ENCODE peak calls at places on chromosomes 2 and 18, in seven cellular contexts. One of them, this sample, is unnamed.

GRCh38 chr2:69770193-69770702 is 28.3 kb downstream of the ANXA4 start:
- DNase-seq in CD8-positive, alpha-beta T cell: peak
- DNase-seq in fibroblast of lung: peak
- DNase-seq in mammary epithelial cell: peak
- DNase-seq in sigmoid colon: no peak
- DNase-seq in heart left ventricle: no peak
- DNase-seq in body of pancreas: no peak
- DNase-seq in this sample: no peak

GRCh38 chr2:231713738-231714638 is 5.7 kb downstream of the PTMA start:
- DNase-seq in CD8-positive, alpha-beta T cell: peak
- DNase-seq in fibroblast of lung: peak
- DNase-seq in mammary epithelial cell: peak
- DNase-seq in sigmoid colon: peak
- DNase-seq in heart left ventricle: peak
- DNase-seq in body of pancreas: peak
- DNase-seq in this sample: peak

GRCh38 chr18:63953811-63954210 is 4.7 kb downstream of the HMSD start:
- DNase-seq in CD8-positive, alpha-beta T cell: no peak
- DNase-seq in fibroblast of lung: no peak
- DNase-seq in mammary epithelial cell: no peak
- DNase-seq in sigmoid colon: no peak
- DNase-seq in heart left ventricle: no peak
- DNase-seq in body of pancreas: no peak
- DNase-seq in this sample: peak

GRCh38 chr2:64654063-64654811 is 524 bp upstream of the SERTAD2 start:
- DNase-seq in CD8-positive, alpha-beta T cell: peak
- DNase-seq in fibroblast of lung: peak
- DNase-seq in mammary epithelial cell: peak
- DNase-seq in sigmoid colon: peak
- DNase-seq in heart left ventricle: peak
- DNase-seq in body of pancreas: peak
- DNase-seq in this sample: peak

GRCh38 chr2:182447163-182447562 is 20.3 kb upstream of the PDE1A start:
- DNase-seq in CD8-positive, alpha-beta T cell: no peak
- DNase-seq in fibroblast of lung: no peak
- DNase-seq in mammary epithelial cell: no peak
- DNase-seq in sigmoid colon: no peak
- DNase-seq in heart left ventricle: no peak
- DNase-seq in body of pancreas: no peak
- DNase-seq in this sample: no peak

GRCh38 chr2:218145124-218145523 is 19.3 kb downstream of the CXCR2 start:
- DNase-seq in CD8-positive, alpha-beta T cell: no peak
- DNase-seq in fibroblast of lung: no peak
- DNase-seq in mammary epithelial cell: no peak
- DNase-seq in sigmoid colon: peak
- DNase-seq in heart left ventricle: peak
- DNase-seq in body of pancreas: no peak
- DNase-seq in this sample: no peak

GRCh38 chr2:199583676-199584075 is 125.9 kb upstream of the SATB2 start:
- DNase-seq in CD8-positive, alpha-beta T cell: no peak
- DNase-seq in fibroblast of lung: no peak
- DNase-seq in mammary epithelial cell: no peak
- DNase-seq in sigmoid colon: no peak
- DNase-seq in heart left ventricle: no peak
- DNase-seq in body of pancreas: no peak
- DNase-seq in this sample: no peak

GRCh38 chr2:19543271-19544019 is 185.0 kb upstream of the OSR1 start:
- DNase-seq in CD8-positive, alpha-beta T cell: no peak
- DNase-seq in fibroblast of lung: peak
- DNase-seq in mammary epithelial cell: peak
- DNase-seq in sigmoid colon: no peak
- DNase-seq in heart left ventricle: no peak
- DNase-seq in body of pancreas: no peak
- DNase-seq in this sample: no peak

GRCh38 chr2:234682492-234683228 is 185.8 kb upstream of the ARL4C start:
- DNase-seq in CD8-positive, alpha-beta T cell: no peak
- DNase-seq in fibroblast of lung: peak
- DNase-seq in mammary epithelial cell: peak
- DNase-seq in sigmoid colon: no peak
- DNase-seq in heart left ventricle: no peak
- DNase-seq in body of pancreas: no peak
- DNase-seq in this sample: no peak

GRCh38 chr2:38480617-38481016 is 103.5 kb upstream of the ATL2 start:
- DNase-seq in CD8-positive, alpha-beta T cell: no peak
- DNase-seq in fibroblast of lung: no peak
- DNase-seq in mammary epithelial cell: no peak
- DNase-seq in sigmoid colon: no peak
- DNase-seq in heart left ventricle: no peak
- DNase-seq in body of pancreas: no peak
- DNase-seq in this sample: no peak

DNA sequence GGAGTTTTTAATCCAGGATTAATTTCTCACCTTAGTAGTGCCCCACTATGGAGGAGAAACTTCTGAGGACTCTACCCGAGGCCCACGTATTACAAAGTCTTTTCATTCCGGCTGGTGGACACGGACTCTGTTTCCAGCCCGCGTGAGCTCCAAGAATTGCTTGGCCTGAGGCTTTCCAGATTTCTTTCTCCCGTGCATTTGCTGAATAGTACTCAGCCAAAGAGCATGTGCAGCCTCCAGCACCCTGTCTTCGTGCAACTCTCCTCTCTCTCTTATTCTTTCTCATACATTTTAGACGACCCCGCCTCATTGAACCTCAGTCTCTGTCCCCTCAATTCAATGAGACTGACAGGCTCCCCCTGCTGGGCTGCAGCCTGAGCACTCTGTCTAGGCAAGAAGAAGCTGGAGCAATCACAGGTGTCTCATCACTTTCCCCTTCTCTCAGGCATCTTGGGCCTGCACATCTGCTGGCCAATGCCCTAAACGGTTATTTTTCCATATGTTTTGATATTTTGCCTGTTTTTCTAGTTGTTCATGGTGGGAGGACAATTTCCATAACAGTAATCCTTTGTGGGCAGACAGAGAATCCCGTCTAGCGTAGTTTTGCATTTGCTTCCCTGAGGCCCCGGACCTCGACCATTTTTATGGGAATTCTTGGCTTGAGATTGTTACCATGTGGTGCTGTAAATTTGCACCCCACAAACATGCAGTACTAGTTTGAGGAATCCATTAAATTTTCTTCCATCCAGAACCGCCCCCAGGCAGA is 50.0 kb upstream of the LPIN2 start:
- DNase-seq in CD8-positive, alpha-beta T cell: peak
- DNase-seq in fibroblast of lung: no peak
- DNase-seq in mammary epithelial cell: peak
- DNase-seq in sigmoid colon: peak
- DNase-seq in heart left ventricle: peak
- DNase-seq in body of pancreas: peak
- DNase-seq in this sample: peak
- H3K4me3 ChIP-seq in CD8-positive, alpha-beta T cell: no peak
- H3K4me3 ChIP-seq in fibroblast of lung: no peak
- H3K4me3 ChIP-seq in mammary epithelial cell: no peak
- H3K4me3 ChIP-seq in sigmoid colon: no peak
- H3K4me3 ChIP-seq in heart left ventricle: no peak
- H3K4me3 ChIP-seq in body of pancreas: no peak
- H3K4me3 ChIP-seq in this sample: no peak

GRCh38 chr2:136212426-136213378 is 94.8 kb upstream of the CXCR4 start:
- DNase-seq in CD8-positive, alpha-beta T cell: peak
- DNase-seq in fibroblast of lung: no peak
- DNase-seq in mammary epithelial cell: no peak
- DNase-seq in sigmoid colon: no peak
- DNase-seq in heart left ventricle: no peak
- DNase-seq in body of pancreas: no peak
- DNase-seq in this sample: no peak

GRCh38 chr2:136214284-136214683 is 96.3 kb upstream of the CXCR4 start:
- DNase-seq in CD8-positive, alpha-beta T cell: no peak
- DNase-seq in fibroblast of lung: no peak
- DNase-seq in mammary epithelial cell: no peak
- DNase-seq in sigmoid colon: no peak
- DNase-seq in heart left ventricle: no peak
- DNase-seq in body of pancreas: no peak
- DNase-seq in this sample: no peak

GRCh38 chr2:136215449-136215848 is 97.5 kb upstream of the CXCR4 start:
- DNase-seq in CD8-positive, alpha-beta T cell: no peak
- DNase-seq in fibroblast of lung: no peak
- DNase-seq in mammary epithelial cell: no peak
- DNase-seq in sigmoid colon: no peak
- DNase-seq in heart left ventricle: no peak
- DNase-seq in body of pancreas: no peak
- DNase-seq in this sample: no peak

GRCh38 chr2:136214801-136215200 is 96.9 kb upstream of the CXCR4 start:
- DNase-seq in CD8-positive, alpha-beta T cell: no peak
- DNase-seq in fibroblast of lung: no peak
- DNase-seq in mammary epithelial cell: no peak
- DNase-seq in sigmoid colon: no peak
- DNase-seq in heart left ventricle: no peak
- DNase-seq in body of pancreas: no peak
- DNase-seq in this sample: no peak

GRCh38 chr2:136213836-136214235 is 95.9 kb upstream of the CXCR4 start:
- DNase-seq in CD8-positive, alpha-beta T cell: no peak
- DNase-seq in fibroblast of lung: no peak
- DNase-seq in mammary epithelial cell: no peak
- DNase-seq in sigmoid colon: no peak
- DNase-seq in heart left ventricle: no peak
- DNase-seq in body of pancreas: no peak
- DNase-seq in this sample: no peak
- H3K27ac ChIP-seq in CD8-positive, alpha-beta T cell: no peak
- H3K27ac ChIP-seq in fibroblast of lung: no peak
- H3K27ac ChIP-seq in mammary epithelial cell: no peak
- H3K27ac ChIP-seq in sigmoid colon: no peak
- H3K27ac ChIP-seq in heart left ventricle: no peak
- H3K27ac ChIP-seq in body of pancreas: peak
- H3K27ac ChIP-seq in this sample: no peak

GRCh38 chr2:148023861-148024260 is 3.0 kb downstream of the MBD5 start:
- DNase-seq in CD8-positive, alpha-beta T cell: no peak
- DNase-seq in fibroblast of lung: no peak
- DNase-seq in mammary epithelial cell: no peak
- DNase-seq in sigmoid colon: no peak
- DNase-seq in heart left ventricle: no peak
- DNase-seq in body of pancreas: no peak
- DNase-seq in this sample: no peak

GRCh38 chr2:148021059-148021985 is at the start of gene MBD5:
- DNase-seq in CD8-positive, alpha-beta T cell: peak
- DNase-seq in fibroblast of lung: peak
- DNase-seq in mammary epithelial cell: peak
- DNase-seq in sigmoid colon: peak
- DNase-seq in heart left ventricle: peak
- DNase-seq in body of pancreas: no peak
- DNase-seq in this sample: peak

GRCh38 chr2:148020358-148021058 is at the start of gene ORC4:
- DNase-seq in CD8-positive, alpha-beta T cell: peak
- DNase-seq in fibroblast of lung: peak
- DNase-seq in mammary epithelial cell: peak
- DNase-seq in sigmoid colon: peak
- DNase-seq in heart left ventricle: peak
- DNase-seq in body of pancreas: peak
- DNase-seq in this sample: peak

GRCh38 chr2:148022882-148023281 is 2.0 kb downstream of the MBD5 start:
- DNase-seq in CD8-positive, alpha-beta T cell: no peak
- DNase-seq in fibroblast of lung: no peak
- DNase-seq in mammary epithelial cell: no peak
- DNase-seq in sigmoid colon: no peak
- DNase-seq in heart left ventricle: no peak
- DNase-seq in body of pancreas: no peak
- DNase-seq in this sample: no peak

GRCh38 chr2:148022351-148022750 is 1.5 kb downstream of the MBD5 start:
- DNase-seq in CD8-positive, alpha-beta T cell: no peak
- DNase-seq in fibroblast of lung: no peak
- DNase-seq in mammary epithelial cell: no peak
- DNase-seq in sigmoid colon: no peak
- DNase-seq in heart left ventricle: no peak
- DNase-seq in body of pancreas: no peak
- DNase-seq in this sample: no peak
- H3K4me3 ChIP-seq in CD8-positive, alpha-beta T cell: peak
- H3K4me3 ChIP-seq in fibroblast of lung: peak
- H3K4me3 ChIP-seq in mammary epithelial cell: peak
- H3K4me3 ChIP-seq in sigmoid colon: peak
- H3K4me3 ChIP-seq in heart left ventricle: peak
- H3K4me3 ChIP-seq in body of pancreas: no peak
- H3K4me3 ChIP-seq in this sample: no peak

DNA sequence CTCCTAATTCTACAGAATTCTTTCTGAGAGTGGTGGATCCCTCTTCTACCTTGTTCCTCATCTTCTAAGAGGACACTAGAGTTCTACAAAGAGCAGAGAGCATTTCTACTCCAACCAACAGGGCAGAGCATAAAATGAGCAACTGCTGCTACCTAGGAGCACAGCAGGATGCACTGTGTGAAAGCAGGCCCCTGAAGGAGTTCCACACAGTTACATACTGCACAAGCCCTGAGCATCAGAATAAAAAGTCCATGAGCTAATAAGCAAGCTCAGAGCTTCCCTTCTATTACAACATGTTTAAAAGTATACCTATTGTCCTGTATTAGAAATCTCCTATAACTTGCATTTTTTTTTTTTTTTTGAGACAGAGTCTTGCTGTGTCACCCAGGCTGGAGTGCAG is 8.4 kb downstream of the FHL2 start:
- DNase-seq in CD8-positive, alpha-beta T cell: no peak
- DNase-seq in fibroblast of lung: no peak
- DNase-seq in mammary epithelial cell: no peak
- DNase-seq in sigmoid colon: no peak
- DNase-seq in heart left ventricle: no peak
- DNase-seq in body of pancreas: no peak
- DNase-seq in this sample: no peak
- H3K27ac ChIP-seq in CD8-positive, alpha-beta T cell: no peak
- H3K27ac ChIP-seq in fibroblast of lung: peak
- H3K27ac ChIP-seq in mammary epithelial cell: peak
- H3K27ac ChIP-seq in sigmoid colon: peak
- H3K27ac ChIP-seq in heart left ventricle: no peak
- H3K27ac ChIP-seq in body of pancreas: no peak
- H3K27ac ChIP-seq in this sample: peak

GRCh38 chr18:24506175-24506574 is 45.7 kb downstream of the HRH4 start:
- DNase-seq in CD8-positive, alpha-beta T cell: no peak
- DNase-seq in fibroblast of lung: no peak
- DNase-seq in mammary epithelial cell: no peak
- DNase-seq in sigmoid colon: no peak
- DNase-seq in heart left ventricle: no peak
- DNase-seq in body of pancreas: no peak
- DNase-seq in this sample: no peak

GRCh38 chr18:24502621-24503020 is 42.2 kb downstream of the HRH4 start:
- DNase-seq in CD8-positive, alpha-beta T cell: no peak
- DNase-seq in fibroblast of lung: no peak
- DNase-seq in mammary epithelial cell: no peak
- DNase-seq in sigmoid colon: no peak
- DNase-seq in heart left ventricle: no peak
- DNase-seq in body of pancreas: no peak
- DNase-seq in this sample: no peak

GRCh38 chr18:24503182-24503581 is 42.7 kb downstream of the HRH4 start:
- DNase-seq in CD8-positive, alpha-beta T cell: no peak
- DNase-seq in fibroblast of lung: no peak
- DNase-seq in mammary epithelial cell: no peak
- DNase-seq in sigmoid colon: no peak
- DNase-seq in heart left ventricle: no peak
- DNase-seq in body of pancreas: no peak
- DNase-seq in this sample: no peak

GRCh38 chr18:24500766-24501165 is 40.3 kb downstream of the HRH4 start:
- DNase-seq in CD8-positive, alpha-beta T cell: no peak
- DNase-seq in fibroblast of lung: no peak
- DNase-seq in mammary epithelial cell: no peak
- DNase-seq in sigmoid colon: no peak
- DNase-seq in heart left ventricle: no peak
- DNase-seq in body of pancreas: no peak
- DNase-seq in this sample: no peak

GRCh38 chr18:24504401-24504800 is 44.0 kb downstream of the HRH4 start:
- DNase-seq in CD8-positive, alpha-beta T cell: no peak
- DNase-seq in fibroblast of lung: no peak
- DNase-seq in mammary epithelial cell: peak
- DNase-seq in sigmoid colon: no peak
- DNase-seq in heart left ventricle: no peak
- DNase-seq in body of pancreas: no peak
- DNase-seq in this sample: no peak
- H3K4me3 ChIP-seq in CD8-positive, alpha-beta T cell: no peak
- H3K4me3 ChIP-seq in fibroblast of lung: no peak
- H3K4me3 ChIP-seq in mammary epithelial cell: no peak
- H3K4me3 ChIP-seq in sigmoid colon: no peak
- H3K4me3 ChIP-seq in heart left ventricle: no peak
- H3K4me3 ChIP-seq in body of pancreas: no peak
- H3K4me3 ChIP-seq in this sample: no peak